ENCODE peak calls at places on chromosomes 7 and 10, in ten cellular contexts. F is A549, O is GM23248, N is tibial nerve, G is fibroblast of lung, K is caudate nucleus, I is HCT116, A is aorta, U is spleen, E is MM.1S. V is an unnamed sample.

GRCh38 chr7:40015790-40016296 is 65.8 kb downstream of the CDK13 start:
- DNase-seq in F (peak; percentile 14), O (peak; percentile 48), N (peak; percentile 21), G (peak; percentile 66), K (no peak), I (no peak), A (no peak), U (no peak), E (no peak), V (no peak)

GRCh38 chr10:77712207-77712606 is 74.6 kb upstream of the KCNMA1 start:
- DNase-seq in F (no peak), O (no peak), N (no peak), G (no peak), K (no peak), I (no peak), A (no peak), U (no peak), E (no peak), V (no peak)

GRCh38 chr10:71767420-71768035 is 5.8 kb downstream of the VSIR start:
- DNase-seq in F (peak; percentile 86), O (peak; percentile 54), N (peak; percentile 27), G (peak; percentile 27), K (no peak), I (no peak), A (peak; percentile 73), U (peak; percentile 84), E (no peak), V (no peak)

GRCh38 chr7:102467581-102468415 is 3.0 kb downstream of the LRWD1 start:
- DNase-seq in F (no peak), O (no peak), N (no peak), G (no peak), K (no peak), I (no peak), A (peak; percentile 46), U (peak; percentile 76), E (no peak), V (no peak)

GRCh38 chr10:79472449-79472848 is 27.0 kb upstream of the ZCCHC24 start:
- DNase-seq in F (no peak), O (no peak), N (no peak), G (no peak), K (no peak), I (no peak), A (no peak), U (no peak), E (no peak), V (no peak)

GRCh38 chr10:78390051-78390450 is 356.4 kb downstream of the RPS24 start:
- DNase-seq in F (no peak), O (no peak), N (no peak), G (no peak), K (no peak), I (no peak), A (no peak), U (peak; percentile 50), E (no peak), V (no peak)

GRCh38 chr7:17474724-17475344 is 176.4 kb downstream of the AHR start:
- DNase-seq in F (peak; percentile 13), O (no peak), N (no peak), G (no peak), K (no peak), I (no peak), A (no peak), U (no peak), E (no peak), V (no peak)

GRCh38 chr10:56095506-56096225 is 265.4 kb downstream of the ZWINT start:
- DNase-seq in F (no peak), O (no peak), N (no peak), G (no peak), K (no peak), I (no peak), A (no peak), U (peak; percentile 35), E (no peak), V (no peak)

GRCh38 chr10:96987842-96988175 is 155.7 kb downstream of the LCOR start:
- DNase-seq in F (no peak), O (peak; percentile 82), N (no peak), G (no peak), K (no peak), I (no peak), A (no peak), U (no peak), E (no peak), V (no peak)

GRCh38 chr10:104334965-104335650 is 3.2 kb downstream of the ITPRIP start:
- DNase-seq in F (no peak), O (no peak), N (no peak), G (no peak), K (no peak), I (no peak), A (no peak), U (peak; percentile 75), E (no peak), V (no peak)

GRCh38 chr7:4882169-4882741 is 1.3 kb downstream of the RADIL start:
- DNase-seq in F (no peak), O (peak; percentile 91), N (peak; percentile 82), G (peak; percentile 78), K (no peak), I (no peak), A (peak; percentile 83), U (no peak), E (no peak), V (no peak)

GRCh38 chr10:125840955-125841354 is 17.6 kb downstream of the BCCIP start:
- DNase-seq in F (peak; percentile 61), O (no peak), N (no peak), G (peak; percentile 48), K (no peak), I (no peak), A (no peak), U (no peak), E (no peak), V (no peak)

GRCh38 chr10:15725603-15726002 is 5.9 kb upstream of the ITGA8 start:
- DNase-seq in F (peak; percentile 53), O (peak; percentile 81), N (peak; percentile 43), G (peak; percentile 81), K (no peak), I (peak; percentile 27), A (no peak), U (no peak), E (peak; percentile 72), V (no peak)

GRCh38 chr7:24404315-24404714 is 120.3 kb downstream of the NPY start:
- DNase-seq in F (no peak), O (no peak), N (no peak), G (no peak), K (no peak), I (no peak), A (no peak), U (no peak), E (no peak), V (no peak)
- H3K27ac ChIP-seq in F (no peak overlapping the region), O (no peak overlapping the region), N (no peak overlapping the region), G (no peak overlapping the region), K (no peak overlapping the region), I (no peak overlapping the region), A (no peak overlapping the region), U (no peak overlapping the region), E (no peak overlapping the region), V (no peak overlapping the region)

DNA sequence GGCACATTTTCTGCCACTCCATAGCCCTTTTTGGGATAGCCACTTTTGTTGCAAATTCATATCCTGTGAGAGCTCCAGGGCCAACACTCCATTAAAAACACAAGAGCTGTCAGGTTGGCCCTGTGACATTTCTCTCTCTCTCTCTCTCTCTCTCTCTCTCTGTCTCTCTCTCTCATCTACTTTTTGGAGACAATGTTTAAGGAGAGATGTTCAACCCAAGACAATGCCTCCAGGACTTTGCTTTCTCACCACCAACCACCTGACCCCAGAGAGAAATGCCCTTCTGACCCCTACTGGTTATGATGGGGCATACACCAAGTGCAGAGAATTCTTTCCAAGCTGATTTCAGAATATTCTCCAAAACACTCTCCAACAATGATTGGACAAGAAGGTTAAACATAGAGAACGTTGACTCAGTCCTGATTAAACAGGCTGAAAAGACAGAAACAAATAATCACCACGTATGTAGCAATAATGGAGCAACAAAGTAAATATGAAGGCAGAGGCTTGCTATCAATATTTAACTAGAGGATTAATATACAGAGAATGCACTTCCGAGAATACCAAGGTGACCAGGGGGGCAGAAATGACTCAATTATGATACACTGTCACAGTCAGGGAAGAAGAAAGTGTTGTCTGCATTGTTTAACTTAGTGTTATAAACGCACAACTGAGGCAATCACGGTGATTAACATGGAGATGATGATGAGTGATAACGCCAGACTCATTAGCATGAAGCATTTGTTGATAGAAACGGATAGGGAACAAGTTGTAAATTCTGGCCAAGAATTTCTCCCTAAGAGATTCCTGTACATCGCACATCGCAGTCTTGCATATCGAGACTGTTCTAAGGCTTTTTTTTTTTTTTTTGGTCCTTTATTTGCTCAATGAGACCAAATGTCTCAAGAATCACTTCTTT is 178.5 kb downstream of the NRP1 start:
- DNase-seq in F (peak; percentile 98), O (peak; percentile 89), N (no peak), G (peak; percentile 87), K (no peak), I (no peak), A (no peak), U (no peak), E (peak; percentile 35), V (peak; percentile 91)
- H3K27ac ChIP-seq in F (peak overlapping the region; percentile 87), O (peak overlapping the region; percentile 72), N (no peak overlapping the region), G (peak overlapping the region; percentile 22), K (no peak overlapping the region), I (no peak overlapping the region), A (no peak overlapping the region), U (no peak overlapping the region), E (no peak overlapping the region), V (peak overlapping the region; percentile 81)

GRCh38 chr7:98810166-98810802 is 59.5 kb downstream of the TMEM130 start:
- DNase-seq in F (no peak), O (no peak), N (no peak), G (no peak), K (no peak), I (no peak), A (peak; percentile 79), U (no peak), E (no peak), V (no peak)

GRCh38 chr7:98807306-98807880 is 62.4 kb downstream of the TMEM130 start:
- DNase-seq in F (no peak), O (no peak), N (no peak), G (no peak), K (no peak), I (no peak), A (no peak), U (no peak), E (no peak), V (no peak)

GRCh38 chr7:98811299-98811698 is 58.5 kb downstream of the TMEM130 start:
- DNase-seq in F (no peak), O (no peak), N (no peak), G (no peak), K (no peak), I (no peak), A (no peak), U (no peak), E (no peak), V (no peak)

GRCh38 chr7:98805956-98806838 is 63.6 kb downstream of the TMEM130 start:
- DNase-seq in F (no peak), O (no peak), N (no peak), G (no peak), K (no peak), I (no peak), A (no peak), U (no peak), E (no peak), V (no peak)

GRCh38 chr7:98808751-98809460 is 60.9 kb downstream of the TMEM130 start:
- DNase-seq in F (no peak), O (no peak), N (no peak), G (no peak), K (no peak), I (no peak), A (no peak), U (no peak), E (no peak), V (no peak)
- H3K27ac ChIP-seq in F (no peak overlapping the region), O (no peak overlapping the region), N (no peak overlapping the region), G (no peak overlapping the region), K (no peak overlapping the region), I (no peak overlapping the region), A (no peak overlapping the region), U (no peak overlapping the region), E (no peak overlapping the region), V (no peak overlapping the region)

GRCh38 chr10:46053534-46054434 is 7.7 kb upstream of the MSMB start:
- DNase-seq in F (no peak), O (no peak), N (no peak), G (no peak), K (no peak), I (no peak), A (no peak), U (no peak), E (no peak), V (no peak)
- H3K27ac ChIP-seq in F (no peak overlapping the region), O (no peak overlapping the region), N (no peak overlapping the region), G (no peak overlapping the region), K (no peak overlapping the region), I (no peak overlapping the region), A (no peak overlapping the region), U (no peak overlapping the region), E (no peak overlapping the region), V (no peak overlapping the region)